ENCODE peak calls at places on chromosome 16, in four cellular contexts. One of them, this sample, is unnamed.

GRCh38 chr16:89020068-89020924 is 43.3 kb upstream of the CBFA2T3 start:
- DNase-seq in RWPE1: no peak
- DNase-seq in upper lobe of left lung: no peak
- DNase-seq in CD4-positive, alpha-beta T cell: no peak
- DNase-seq in this sample: no peak

GRCh38 chr16:19829844-19830703 is 54.6 kb downstream of the GPRC5B start:
- DNase-seq in CD4-positive, alpha-beta T cell: no peak
- DNase-seq in upper lobe of left lung: no peak
- DNase-seq in RWPE1: no peak
- DNase-seq in this sample: no peak

GRCh38 chr16:29904947-29905346 is 4.7 kb downstream of the ASPHD1 start:
- DNase-seq in RWPE1: no peak
- DNase-seq in CD4-positive, alpha-beta T cell: no peak
- DNase-seq in upper lobe of left lung: no peak
- DNase-seq in this sample: no peak

GRCh38 chr16:88815901-88816589 is 4.3 kb upstream of the APRT start:
- DNase-seq in CD4-positive, alpha-beta T cell: peak
- DNase-seq in upper lobe of left lung: no peak
- DNase-seq in RWPE1: peak
- DNase-seq in this sample: no peak

GRCh38 chr16:70700101-70701020 is 14.5 kb upstream of the MTSS2 start:
- DNase-seq in upper lobe of left lung: no peak
- DNase-seq in RWPE1: peak
- DNase-seq in CD4-positive, alpha-beta T cell: no peak
- DNase-seq in this sample: no peak

GRCh38 chr16:83066011-83066410 is 439.2 kb downstream of the CDH13 start:
- DNase-seq in RWPE1: no peak
- DNase-seq in CD4-positive, alpha-beta T cell: no peak
- DNase-seq in upper lobe of left lung: no peak
- DNase-seq in this sample: no peak

GRCh38 chr16:76784530-76784929 is 406.5 kb upstream of the MON1B start:
- DNase-seq in RWPE1: no peak
- DNase-seq in CD4-positive, alpha-beta T cell: no peak
- DNase-seq in upper lobe of left lung: no peak
- DNase-seq in this sample: no peak

GRCh38 chr16:30805370-30806169 is 18.6 kb upstream of the ZNF629 start:
- DNase-seq in RWPE1: peak
- DNase-seq in upper lobe of left lung: peak
- DNase-seq in CD4-positive, alpha-beta T cell: peak
- DNase-seq in this sample: peak

GRCh38 chr16:11668590-11669379 is 530 bp downstream of the SNN start:
- DNase-seq in upper lobe of left lung: no peak
- DNase-seq in RWPE1: no peak
- DNase-seq in CD4-positive, alpha-beta T cell: no peak
- DNase-seq in this sample: no peak

GRCh38 chr16:12729448-12729847 is 74.2 kb downstream of the CPPED1 start:
- DNase-seq in CD4-positive, alpha-beta T cell: no peak
- DNase-seq in upper lobe of left lung: no peak
- DNase-seq in RWPE1: no peak
- DNase-seq in this sample: no peak

GRCh38 chr16:16014329-16015224 is 65.2 kb downstream of the ABCC1 start:
- DNase-seq in upper lobe of left lung: peak
- DNase-seq in RWPE1: no peak
- DNase-seq in CD4-positive, alpha-beta T cell: no peak
- DNase-seq in this sample: no peak

GRCh38 chr16:1960665-1961630 is 1.6 kb downstream of the NDUFB10 start:
- DNase-seq in RWPE1: no peak
- DNase-seq in upper lobe of left lung: no peak
- DNase-seq in CD4-positive, alpha-beta T cell: no peak
- DNase-seq in this sample: peak

GRCh38 chr16:35195864-35196216 is 1736.4 kb downstream of the TP53TG3F start:
- DNase-seq in RWPE1: no peak
- DNase-seq in CD4-positive, alpha-beta T cell: no peak
- DNase-seq in upper lobe of left lung: no peak
- DNase-seq in this sample: no peak

GRCh38 chr16:84107921-84108320 is 8.8 kb downstream of the MBTPS1 start:
- DNase-seq in CD4-positive, alpha-beta T cell: no peak
- DNase-seq in upper lobe of left lung: no peak
- DNase-seq in RWPE1: no peak
- DNase-seq in this sample: no peak

GRCh38 chr16:56137269-56137668 is 54.0 kb upstream of the GNAO1 start:
- DNase-seq in CD4-positive, alpha-beta T cell: no peak
- DNase-seq in RWPE1: no peak
- DNase-seq in upper lobe of left lung: no peak
- DNase-seq in this sample: no peak

GRCh38 chr16:84477661-84478060 is 26.8 kb downstream of the MEAK7 start:
- DNase-seq in RWPE1: no peak
- DNase-seq in upper lobe of left lung: peak
- DNase-seq in CD4-positive, alpha-beta T cell: no peak
- DNase-seq in this sample: no peak

GRCh38 chr16:82636958-82637357 is 10.2 kb downstream of the CDH13 start:
- DNase-seq in CD4-positive, alpha-beta T cell: no peak
- DNase-seq in upper lobe of left lung: no peak
- DNase-seq in RWPE1: no peak
- DNase-seq in this sample: no peak

GRCh38 chr16:28151180-28151579 is 60.6 kb downstream of the XPO6 start:
- DNase-seq in upper lobe of left lung: no peak
- DNase-seq in CD4-positive, alpha-beta T cell: no peak
- DNase-seq in RWPE1: no peak
- DNase-seq in this sample: no peak

GRCh38 chr16:52501746-52502145 is 45.2 kb downstream of the TOX3 start:
- DNase-seq in CD4-positive, alpha-beta T cell: no peak
- DNase-seq in RWPE1: no peak
- DNase-seq in upper lobe of left lung: no peak
- DNase-seq in this sample: no peak

GRCh38 chr16:21598676-21599157 is 660 bp upstream of the METTL9 start:
- DNase-seq in CD4-positive, alpha-beta T cell: peak
- DNase-seq in RWPE1: no peak
- DNase-seq in upper lobe of left lung: no peak
- DNase-seq in this sample: no peak

GRCh38 chr16:83588070-83588469 is 219.7 kb upstream of the HSBP1 start:
- DNase-seq in upper lobe of left lung: no peak
- DNase-seq in CD4-positive, alpha-beta T cell: no peak
- DNase-seq in RWPE1: no peak
- DNase-seq in this sample: no peak

GRCh38 chr16:72588554-72588953 is 416.6 kb upstream of the PMFBP1 start:
- DNase-seq in RWPE1: no peak
- DNase-seq in CD4-positive, alpha-beta T cell: no peak
- DNase-seq in upper lobe of left lung: no peak
- DNase-seq in this sample: no peak

GRCh38 chr16:12201863-12202262 is 225.3 kb downstream of the SNX29 start:
- DNase-seq in RWPE1: no peak
- DNase-seq in upper lobe of left lung: no peak
- DNase-seq in CD4-positive, alpha-beta T cell: no peak
- DNase-seq in this sample: no peak

GRCh38 chr16:12255919-12256665 is 279.6 kb downstream of the SNX29 start:
- DNase-seq in upper lobe of left lung: no peak
- DNase-seq in RWPE1: no peak
- DNase-seq in CD4-positive, alpha-beta T cell: no peak
- DNase-seq in this sample: no peak

GRCh38 chr16:3876695-3877094 is 3.8 kb downstream of the CREBBP start:
- DNase-seq in CD4-positive, alpha-beta T cell: no peak
- DNase-seq in RWPE1: no peak
- DNase-seq in upper lobe of left lung: no peak
- DNase-seq in this sample: no peak

GRCh38 chr16:2063861-2064260 is 16.1 kb downstream of the TSC2 start:
- DNase-seq in upper lobe of left lung: no peak
- DNase-seq in CD4-positive, alpha-beta T cell: no peak
- DNase-seq in RWPE1: no peak
- DNase-seq in this sample: no peak

GRCh38 chr16:79599256-79599836 is 1.2 kb downstream of the MAF start:
- DNase-seq in upper lobe of left lung: no peak
- DNase-seq in RWPE1: no peak
- DNase-seq in CD4-positive, alpha-beta T cell: no peak
- DNase-seq in this sample: no peak

GRCh38 chr16:30649725-30650368 is 913 bp upstream of the PRR14 start:
- DNase-seq in RWPE1: no peak
- DNase-seq in upper lobe of left lung: no peak
- DNase-seq in CD4-positive, alpha-beta T cell: peak
- DNase-seq in this sample: no peak

GRCh38 chr16:21646091-21646490 is 6.3 kb downstream of the IGSF6 start:
- DNase-seq in CD4-positive, alpha-beta T cell: no peak
- DNase-seq in upper lobe of left lung: no peak
- DNase-seq in RWPE1: no peak
- DNase-seq in this sample: no peak

GRCh38 chr16:65876200-65876498 is 490.3 kb upstream of the CDH5 start:
- DNase-seq in upper lobe of left lung: no peak
- DNase-seq in RWPE1: no peak
- DNase-seq in CD4-positive, alpha-beta T cell: no peak
- DNase-seq in this sample: no peak

GRCh38 chr16:21645261-21645721 is 7.1 kb downstream of the IGSF6 start:
- DNase-seq in upper lobe of left lung: no peak
- DNase-seq in CD4-positive, alpha-beta T cell: no peak
- DNase-seq in RWPE1: no peak
- DNase-seq in this sample: no peak

GRCh38 chr16:12283596-12283995 is 307.1 kb downstream of the SNX29 start:
- DNase-seq in upper lobe of left lung: no peak
- DNase-seq in CD4-positive, alpha-beta T cell: no peak
- DNase-seq in RWPE1: no peak
- DNase-seq in this sample: no peak

GRCh38 chr16:65070831-65071230 is 51.0 kb downstream of the CDH11 start:
- DNase-seq in CD4-positive, alpha-beta T cell: no peak
- DNase-seq in upper lobe of left lung: peak
- DNase-seq in RWPE1: peak
- DNase-seq in this sample: no peak

GRCh38 chr16:14307623-14308356 is 236.7 kb downstream of the MRTFB start:
- DNase-seq in upper lobe of left lung: no peak
- DNase-seq in RWPE1: no peak
- DNase-seq in CD4-positive, alpha-beta T cell: no peak
- DNase-seq in this sample: no peak

DNA sequence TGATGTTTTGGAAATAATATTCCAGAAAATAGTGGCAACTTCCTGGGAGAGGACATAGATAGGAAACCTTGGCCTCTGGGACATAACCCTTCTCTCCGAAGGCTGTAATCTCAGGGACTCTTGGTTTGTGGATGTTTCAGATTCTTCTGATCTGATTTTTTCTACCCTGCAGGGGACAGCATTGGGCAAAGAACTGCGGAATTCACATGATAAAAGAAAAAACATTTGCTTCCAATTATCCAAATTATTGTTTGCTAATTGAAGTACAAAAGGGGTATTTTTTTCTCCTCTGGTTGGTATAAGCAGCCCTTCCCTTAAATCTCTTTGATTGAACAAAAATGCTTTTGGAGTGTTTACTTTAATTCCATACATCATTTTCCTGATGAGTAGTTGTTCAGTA is 251.7 kb upstream of the IRX3 start:
- DNase-seq in CD4-positive, alpha-beta T cell: no peak
- DNase-seq in upper lobe of left lung: no peak
- DNase-seq in RWPE1: no peak
- DNase-seq in this sample: no peak
- TF ChIP-seq CTCF in CD4-positive, alpha-beta T cell: no peak
- TF ChIP-seq CTCF in upper lobe of left lung: no peak
- TF ChIP-seq CTCF in RWPE1: peak
- TF ChIP-seq CTCF in this sample: peak

GRCh38 chr16:5412721-5413120 is 315.1 kb upstream of the EEF2KMT start:
- DNase-seq in RWPE1: no peak
- DNase-seq in upper lobe of left lung: no peak
- DNase-seq in CD4-positive, alpha-beta T cell: no peak
- DNase-seq in this sample: no peak

GRCh38 chr16:5416013-5416412 is 318.4 kb upstream of the EEF2KMT start:
- DNase-seq in CD4-positive, alpha-beta T cell: no peak
- DNase-seq in upper lobe of left lung: no peak
- DNase-seq in RWPE1: no peak
- DNase-seq in this sample: no peak

DNA sequence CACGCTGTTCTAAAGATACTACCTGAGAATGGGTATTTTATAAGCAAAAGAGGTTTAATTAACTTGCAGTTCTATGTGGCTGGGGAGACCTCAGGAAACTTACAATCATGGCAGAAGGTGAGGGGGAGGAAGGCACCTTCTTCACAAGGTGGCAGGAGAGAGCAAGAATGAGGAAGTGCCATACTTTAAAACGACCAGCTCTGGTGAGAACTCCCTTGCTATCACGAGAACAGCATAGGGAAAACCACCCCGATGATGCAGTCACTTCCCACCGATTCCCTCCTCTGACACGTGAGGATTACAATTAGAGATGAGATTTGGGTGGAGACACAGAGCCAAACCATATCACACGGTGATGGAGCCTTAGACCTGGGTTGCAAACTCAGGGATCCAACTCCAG is 317.5 kb upstream of the EEF2KMT start:
- DNase-seq in upper lobe of left lung: no peak
- DNase-seq in RWPE1: no peak
- DNase-seq in CD4-positive, alpha-beta T cell: no peak
- DNase-seq in this sample: no peak
- TF ChIP-seq CTCF in upper lobe of left lung: no peak
- TF ChIP-seq CTCF in RWPE1: no peak
- TF ChIP-seq CTCF in CD4-positive, alpha-beta T cell: no peak
- TF ChIP-seq CTCF in this sample: no peak

DNA sequence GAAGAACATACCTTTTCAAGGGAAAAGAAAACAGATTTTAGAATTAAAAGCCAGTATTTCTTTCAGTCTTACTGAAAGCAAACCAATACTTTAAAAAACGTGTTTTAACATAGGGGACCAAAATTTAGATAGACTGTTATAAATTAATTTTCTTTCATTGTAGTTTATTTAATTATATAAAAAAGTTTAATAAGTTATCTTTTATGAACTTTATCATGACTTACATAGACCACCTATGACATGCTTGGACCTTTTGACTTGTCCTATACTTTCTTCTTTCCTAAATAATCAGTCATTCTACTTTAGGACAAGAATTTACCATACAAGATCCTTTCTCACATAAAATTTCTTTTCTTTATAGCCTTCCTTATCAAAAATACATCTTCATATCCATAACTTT is 102.0 kb upstream of the HAS3 start:
- DNase-seq in CD4-positive, alpha-beta T cell: no peak
- DNase-seq in RWPE1: no peak
- DNase-seq in upper lobe of left lung: no peak
- DNase-seq in this sample: no peak
- TF ChIP-seq CTCF in CD4-positive, alpha-beta T cell: no peak
- TF ChIP-seq CTCF in RWPE1: no peak
- TF ChIP-seq CTCF in upper lobe of left lung: no peak
- TF ChIP-seq CTCF in this sample: no peak

DNA sequence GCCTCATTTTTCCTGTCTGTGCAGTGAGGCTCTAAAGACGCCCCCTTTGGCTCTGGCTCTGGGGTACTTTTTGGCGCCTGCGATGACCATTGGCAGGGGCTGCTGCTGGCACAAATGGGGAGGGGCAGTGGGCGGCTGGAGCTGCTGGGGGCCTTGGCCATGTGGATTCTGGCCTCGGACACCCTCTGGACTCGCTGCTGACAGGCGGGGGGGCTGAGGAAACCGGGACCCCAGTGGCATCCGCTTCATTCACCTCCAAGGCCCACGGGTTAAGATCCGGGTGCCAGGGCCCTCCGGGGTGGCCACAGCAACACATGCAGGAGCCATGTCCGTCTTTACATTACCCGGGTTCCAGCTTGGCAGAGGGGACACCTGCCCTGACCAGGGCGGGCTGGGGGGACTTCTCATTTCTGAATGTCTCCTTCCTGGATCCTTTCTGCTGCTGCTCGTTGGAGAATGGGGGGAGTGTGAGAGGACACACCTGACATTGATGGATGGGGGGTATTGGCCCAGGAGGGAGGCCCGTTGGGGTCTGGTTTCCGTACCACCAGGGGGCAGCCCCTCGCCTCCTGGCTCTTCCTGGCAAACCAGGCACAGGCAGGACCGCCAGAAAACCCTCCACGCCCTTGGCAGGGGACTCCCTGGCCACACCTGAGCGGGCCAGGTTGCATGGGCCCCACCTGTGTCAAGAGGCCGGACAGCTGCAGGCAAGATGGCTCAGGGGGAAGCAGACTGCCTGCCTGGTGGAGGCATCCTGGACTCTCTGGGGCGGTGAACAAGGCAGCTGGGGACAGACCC is 21.8 kb downstream of the GSE1 start:
- DNase-seq in upper lobe of left lung: no peak
- DNase-seq in CD4-positive, alpha-beta T cell: no peak
- DNase-seq in RWPE1: no peak
- DNase-seq in this sample: no peak
- TF ChIP-seq CTCF in upper lobe of left lung: no peak
- TF ChIP-seq CTCF in CD4-positive, alpha-beta T cell: no peak
- TF ChIP-seq CTCF in RWPE1: peak
- TF ChIP-seq CTCF in this sample: peak

This sample was measured in D721Med.